ENCODE peak calls at places on chromosome 22, in nine cellular contexts. M is CD8-positive, alpha-beta memory T cell; W is uterus; C is right lobe of liver; F is left ventricle myocardium inferior; H is PC-3; R is lung; A is effector memory CD4-positive, alpha-beta T cell; O is adipocyte. T is an unnamed sample. For H3K9me3, the result is how much of the 10 kb centered on the place peaks cover.

GRCh38 chr22:30283342-30283741 is 6.0 kb downstream of the CASTOR1 start:
- DNase-seq in M (no peak), W (no peak), C (no peak), F (no peak), H (no peak), R (no peak), A (no peak), O (no peak), T (no peak)

GRCh38 chr22:37331811-37332536 is 49.7 kb downstream of the CYTH4 start:
- DNase-seq in M (no peak), W (no peak), C (no peak), F (no peak), H (peak), R (no peak), A (no peak), O (no peak), T (no peak)

GRCh38 chr22:45703758-45704157 is 32.1 kb downstream of the ATXN10 start:
- DNase-seq in M (no peak), W (no peak), C (no peak), F (no peak), H (no peak), R (no peak), A (no peak), O (no peak), T (no peak)

GRCh38 chr22:27726726-27727449 is 74.7 kb downstream of the MN1 start:
- DNase-seq in M (no peak), W (peak), C (no peak), F (peak), H (peak), R (peak), A (no peak), O (peak), T (peak)

GRCh38 chr22:38572065-38572464 is 2.1 kb upstream of the DMC1 start:
- DNase-seq in M (no peak), W (peak), C (no peak), F (no peak), H (peak), R (peak), A (peak), O (peak), T (peak)

GRCh38 chr22:28773461-28773867 is 969 bp downstream of the CCDC117 start:
- DNase-seq in M (no peak), W (no peak), C (no peak), F (no peak), H (no peak), R (no peak), A (no peak), O (no peak), T (peak)

GRCh38 chr22:19619144-19620009 is 94.9 kb upstream of the SEPTIN5 start:
- DNase-seq in M (no peak), W (no peak), C (no peak), F (no peak), H (no peak), R (no peak), A (no peak), O (no peak), T (no peak)

GRCh38 chr22:31630331-31631329 is 31.4 kb downstream of the PISD start:
- DNase-seq in M (peak), W (peak), C (peak), F (peak), H (peak), R (peak), A (peak), O (peak), T (peak)

GRCh38 chr22:28710889-28711285 is 30.7 kb downstream of the CHEK2 start:
- DNase-seq in M (no peak), W (no peak), C (no peak), F (no peak), H (no peak), R (no peak), A (no peak), O (peak), T (no peak)

GRCh38 chr22:31244044-31244942 is 32.2 kb downstream of the LIMK2 start:
- DNase-seq in M (no peak), W (peak), C (no peak), F (no peak), H (peak), R (no peak), A (no peak), O (peak), T (peak)

GRCh38 chr22:35303029-35303624 is 3.4 kb downstream of the TOM1 start:
- DNase-seq in M (no peak), W (no peak), C (no peak), F (no peak), H (no peak), R (no peak), A (no peak), O (no peak), T (no peak)

GRCh38 chr22:39318507-39319283 is 728 bp downstream of the RPL3 start:
- DNase-seq in M (peak), W (no peak), C (no peak), F (no peak), H (no peak), R (no peak), A (peak), O (peak), T (no peak)

GRCh38 chr22:48820481-48821345 is 1007.0 kb downstream of the BRD1 start:
- DNase-seq in M (no peak), W (no peak), C (peak), F (no peak), H (no peak), R (no peak), A (no peak), O (no peak), T (no peak)

GRCh38 chr22:48823941-48824340 is 1003.7 kb downstream of the BRD1 start:
- DNase-seq in M (no peak), W (no peak), C (peak), F (no peak), H (no peak), R (no peak), A (no peak), O (no peak), T (no peak)

GRCh38 chr22:48821346-48822186 is 1006.1 kb downstream of the BRD1 start:
- DNase-seq in M (no peak), W (no peak), C (peak), F (no peak), H (no peak), R (no peak), A (no peak), O (no peak), T (no peak)

GRCh38 chr22:48824673-48825651 is 1002.7 kb downstream of the BRD1 start:
- DNase-seq in M (no peak), W (no peak), C (peak), F (no peak), H (no peak), R (no peak), A (no peak), O (no peak), T (peak)

GRCh38 chr22:48822278-48823233 is 1005.1 kb downstream of the BRD1 start:
- DNase-seq in M (no peak), W (no peak), C (peak), F (no peak), H (no peak), R (no peak), A (no peak), O (no peak), T (peak)
- H3K9me3 ChIP-seq in M (under half), W (under half), C (under half), F (under half), H (under half), R (under half), A (under half), O (under half), T (under half)

GRCh38 chr22:22835892-22836291 is 51.7 kb upstream of the IGLL5 start:
- DNase-seq in M (no peak), W (no peak), C (no peak), F (no peak), H (no peak), R (no peak), A (no peak), O (no peak), T (no peak)
- H3K9me3 ChIP-seq in M (under half), W (under half), C (under half), F (under half), H (under half), R (under half), A (under half), O (under half), T (under half)

DNA sequence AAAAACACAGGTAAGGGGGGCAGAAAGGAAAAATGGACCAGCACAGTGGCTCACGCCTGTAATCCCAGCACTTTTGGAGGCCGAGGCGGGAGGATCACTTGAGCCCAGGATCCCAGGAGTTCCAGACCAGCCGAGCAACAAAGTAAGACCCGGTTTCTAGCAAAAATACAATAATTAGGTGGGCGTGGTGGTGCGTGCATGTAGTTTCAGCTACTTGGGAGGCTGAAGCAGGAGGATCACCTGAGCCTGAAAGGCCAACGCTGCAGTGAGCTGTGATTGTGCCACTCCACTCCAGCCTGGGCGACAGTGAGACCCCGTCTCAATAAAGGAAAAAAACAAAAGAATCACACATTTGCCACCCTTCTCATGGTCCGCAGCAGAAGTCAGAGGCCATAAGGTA is 519.4 kb downstream of the BRD1 start:
- DNase-seq in M (no peak), W (no peak), C (peak), F (no peak), H (no peak), R (no peak), A (no peak), O (no peak), T (no peak)
- H3K9me3 ChIP-seq in M (under half), W (under half), C (under half), F (under half), H (under half), R (under half), A (under half), O (under half), T (under half)

DNA sequence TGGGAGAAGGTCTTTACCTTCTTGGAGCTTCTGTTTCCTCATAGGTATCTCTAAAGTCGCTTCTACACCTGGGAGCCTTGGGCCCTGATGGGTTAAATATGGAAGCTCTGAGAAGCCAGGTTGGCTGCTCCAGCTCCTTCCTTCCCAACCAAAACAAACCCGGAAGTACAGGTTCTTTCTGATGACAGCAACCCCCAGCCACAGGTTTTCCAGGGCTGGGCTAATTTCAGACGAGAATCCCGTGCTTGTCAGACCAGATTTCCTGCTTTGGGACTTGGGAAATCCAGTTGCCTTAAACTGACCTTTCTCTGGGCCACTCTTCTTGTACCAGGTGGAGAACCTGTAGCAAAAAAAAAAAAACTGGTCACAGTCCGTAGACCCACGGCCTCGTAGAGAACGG is 51.9 kb downstream of the RBX1 start:
- DNase-seq in M (no peak), W (no peak), C (no peak), F (no peak), H (peak), R (peak), A (no peak), O (no peak), T (no peak)
- H3K9me3 ChIP-seq in M (under half), W (under half), C (under half), F (under half), H (under half), R (under half), A (under half), O (under half), T (under half)

GRCh38 chr22:25492162-25492561 is 72.3 kb upstream of the GRK3 start:
- DNase-seq in M (no peak), W (no peak), C (no peak), F (no peak), H (no peak), R (no peak), A (no peak), O (no peak), T (no peak)

GRCh38 chr22:25488244-25489020 is 76.0 kb upstream of the GRK3 start:
- DNase-seq in M (no peak), W (peak), C (peak), F (peak), H (peak), R (peak), A (no peak), O (peak), T (peak)

GRCh38 chr22:25492950-25493790 is 71.3 kb upstream of the GRK3 start:
- DNase-seq in M (no peak), W (no peak), C (no peak), F (no peak), H (no peak), R (no peak), A (no peak), O (no peak), T (no peak)

GRCh38 chr22:25489947-25490346 is 74.5 kb upstream of the GRK3 start:
- DNase-seq in M (no peak), W (no peak), C (no peak), F (no peak), H (no peak), R (no peak), A (no peak), O (no peak), T (no peak)

GRCh38 chr22:25490869-25491268 is 73.6 kb upstream of the GRK3 start:
- DNase-seq in M (no peak), W (no peak), C (no peak), F (no peak), H (no peak), R (no peak), A (no peak), O (no peak), T (no peak)
- H3K9me3 ChIP-seq in M (under half), W (under half), C (under half), F (under half), H (under half), R (under half), A (under half), O (under half), T (under half)

GRCh38 chr22:47382164-47382890 is 619.9 kb downstream of the TBC1D22A start:
- DNase-seq in M (no peak), W (no peak), C (peak), F (no peak), H (no peak), R (no peak), A (no peak), O (no peak), T (no peak)
- H3K9me3 ChIP-seq in M (under half), W (under half), C (under half), F (under half), H (under half), R (under half), A (under half), O (under half), T (under half)

GRCh38 chr22:25573822-25574221 is 9.3 kb downstream of the GRK3 start:
- DNase-seq in M (no peak), W (no peak), C (no peak), F (no peak), H (no peak), R (no peak), A (no peak), O (no peak), T (no peak)
- H3K9me3 ChIP-seq in M (under half), W (under half), C (under half), F (under half), H (under half), R (under half), A (under half), O (under half), T (under half)

GRCh38 chr22:11629661-11630385 is 3898.2 kb upstream of the OR11H1 start:
- DNase-seq in M (no peak), W (no peak), C (peak), F (no peak), H (no peak), R (no peak), A (no peak), O (no peak), T (no peak)
- H3K9me3 ChIP-seq in M (under half), W (under half), C (under half), F (half or more), H (under half), R (under half), A (under half), O (under half), T (under half)

DNA sequence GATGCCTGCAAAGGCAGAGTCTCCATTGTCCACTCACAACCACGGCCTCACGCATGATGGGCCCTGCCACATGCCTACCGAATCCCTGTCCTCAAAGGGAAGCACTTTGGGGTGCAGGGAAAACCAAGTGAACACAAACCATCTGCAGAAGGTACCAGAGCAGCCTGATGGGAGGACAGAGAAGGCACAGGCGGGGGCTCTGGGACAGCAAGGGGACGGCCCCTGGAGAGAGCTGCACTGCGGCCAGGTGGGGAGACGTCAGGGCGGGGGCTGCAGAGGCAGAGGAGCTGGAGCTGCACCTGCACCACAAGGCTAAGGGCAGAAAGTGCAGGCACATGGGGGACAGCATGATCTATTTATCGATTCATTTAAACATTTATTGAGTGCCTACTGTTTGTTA is 1056.0 kb downstream of the TBC1D22A start:
- DNase-seq in M (no peak), W (no peak), C (no peak), F (no peak), H (no peak), R (no peak), A (no peak), O (no peak), T (peak)
- H3K9me3 ChIP-seq in M (under half), W (under half), C (under half), F (under half), H (under half), R (under half), A (under half), O (under half), T (under half)

DNA sequence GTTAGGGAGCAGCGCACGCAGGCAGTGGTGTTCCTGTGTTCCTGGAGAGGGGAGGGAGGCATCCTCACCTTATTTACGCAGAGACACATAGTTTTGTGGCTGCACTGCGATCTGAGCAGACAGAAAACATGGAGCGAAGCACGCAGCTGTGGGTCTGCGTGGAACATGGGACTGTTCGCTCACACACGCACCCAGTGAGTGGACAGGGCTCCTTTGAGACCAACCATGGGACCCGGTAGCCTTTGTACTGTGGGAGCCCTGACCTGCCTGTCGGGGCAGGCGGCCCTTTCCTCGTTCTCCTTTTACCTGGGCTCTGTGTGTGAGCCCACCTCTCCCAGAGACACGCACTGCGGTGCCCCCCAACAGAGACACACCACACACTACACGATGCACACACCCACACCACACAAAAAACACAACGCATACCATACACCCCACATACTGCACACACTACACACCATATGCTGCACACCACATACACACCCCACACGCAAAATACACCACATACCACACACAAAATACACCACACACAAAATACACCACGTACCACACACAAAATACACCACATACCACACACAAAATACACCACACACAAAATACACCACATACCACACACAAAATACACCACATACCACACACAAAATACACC is 1245.7 kb downstream of the BRD1 start:
- DNase-seq in M (no peak), W (no peak), C (no peak), F (no peak), H (no peak), R (no peak), A (no peak), O (no peak), T (no peak)
- H3K9me3 ChIP-seq in M (under half), W (under half), C (under half), F (under half), H (under half), R (under half), A (under half), O (under half), T (under half)

T was measured in SJSA1.